ENCODE peak calls at places on chromosomes 1 and 21, in five cellular contexts. One of them, this sample, is unnamed.
A peak's percentile ranks its signal among the peaks of the same experiment; 100 is the strongest.

GRCh38 chr1:204171751-204172178 is 5.6 kb upstream of the REN start:
- ATAC-seq in WTC11: no peak
- ATAC-seq in psoas muscle: no peak
- ATAC-seq in activated B cell treated with CpG ODN at 0.5 μM for 24 hours: no peak
- ATAC-seq in PC-3: peak; percentile 91
- ATAC-seq in this sample: no peak

GRCh38 chr1:212433577-212434462 is 1.1 kb downstream of the NENF start:
- ATAC-seq in activated B cell treated with CpG ODN at 0.5 μM for 24 hours: no peak
- ATAC-seq in WTC11: no peak
- ATAC-seq in psoas muscle: peak; percentile 23
- ATAC-seq in PC-3: no peak
- ATAC-seq in this sample: no peak

GRCh38 chr1:151972533-151973270 is 21.0 kb downstream of the S100A10 start:
- ATAC-seq in PC-3: peak; percentile 76
- ATAC-seq in WTC11: peak; percentile 68
- ATAC-seq in activated B cell treated with CpG ODN at 0.5 μM for 24 hours: no peak
- ATAC-seq in psoas muscle: peak; percentile 54
- ATAC-seq in this sample: peak; percentile 82

GRCh38 chr1:46420533-46420915 is 26.4 kb downstream of the FAAH start:
- ATAC-seq in WTC11: no peak
- ATAC-seq in psoas muscle: no peak
- ATAC-seq in PC-3: no peak
- ATAC-seq in activated B cell treated with CpG ODN at 0.5 μM for 24 hours: no peak
- ATAC-seq in this sample: no peak

GRCh38 chr1:20480261-20481157 is 5.5 kb downstream of the CAMK2N1 start:
- ATAC-seq in activated B cell treated with CpG ODN at 0.5 μM for 24 hours: no peak
- ATAC-seq in WTC11: no peak
- ATAC-seq in psoas muscle: no peak
- ATAC-seq in PC-3: no peak
- ATAC-seq in this sample: no peak

GRCh38 chr1:54396280-54396903 is 9.8 kb downstream of the SSBP3 start:
- ATAC-seq in PC-3: no peak
- ATAC-seq in activated B cell treated with CpG ODN at 0.5 μM for 24 hours: no peak
- ATAC-seq in WTC11: no peak
- ATAC-seq in psoas muscle: peak; percentile 32
- ATAC-seq in this sample: no peak

GRCh38 chr21:31862078-31862477 is 10.7 kb upstream of the HUNK start:
- ATAC-seq in PC-3: no peak
- ATAC-seq in WTC11: no peak
- ATAC-seq in activated B cell treated with CpG ODN at 0.5 μM for 24 hours: no peak
- ATAC-seq in psoas muscle: no peak
- ATAC-seq in this sample: no peak

GRCh38 chr1:184836934-184837698 is 82.5 kb upstream of the EDEM3 start:
- ATAC-seq in PC-3: peak; percentile 57
- ATAC-seq in WTC11: no peak
- ATAC-seq in activated B cell treated with CpG ODN at 0.5 μM for 24 hours: no peak
- ATAC-seq in psoas muscle: peak; percentile 23
- ATAC-seq in this sample: no peak

GRCh38 chr1:1788646-1789431 is 10.6 kb upstream of the NADK start:
- ATAC-seq in PC-3: peak; percentile 53
- ATAC-seq in WTC11: peak; percentile 58
- ATAC-seq in psoas muscle: peak; percentile 44
- ATAC-seq in activated B cell treated with CpG ODN at 0.5 μM for 24 hours: no peak
- ATAC-seq in this sample: no peak

GRCh38 chr1:21851430-21852250 is 39.6 kb downstream of the LDLRAD2 start:
- ATAC-seq in psoas muscle: no peak
- ATAC-seq in WTC11: no peak
- ATAC-seq in PC-3: no peak
- ATAC-seq in activated B cell treated with CpG ODN at 0.5 μM for 24 hours: no peak
- ATAC-seq in this sample: no peak

GRCh38 chr1:1582970-1583666 is 8.5 kb upstream of the SSU72 start:
- ATAC-seq in activated B cell treated with CpG ODN at 0.5 μM for 24 hours: no peak
- ATAC-seq in PC-3: no peak
- ATAC-seq in WTC11: no peak
- ATAC-seq in psoas muscle: no peak
- ATAC-seq in this sample: no peak

GRCh38 chr1:198086051-198086745 is 70.6 kb upstream of the NEK7 start:
- ATAC-seq in WTC11: no peak
- ATAC-seq in activated B cell treated with CpG ODN at 0.5 μM for 24 hours: no peak
- ATAC-seq in PC-3: no peak
- ATAC-seq in psoas muscle: no peak
- ATAC-seq in this sample: no peak

GRCh38 chr1:3856923-3857790 is at the start of the genes CEP104 and DFFB:
- ATAC-seq in psoas muscle: peak; percentile 94
- ATAC-seq in PC-3: peak; percentile 91
- ATAC-seq in WTC11: peak; percentile 95
- ATAC-seq in activated B cell treated with CpG ODN at 0.5 μM for 24 hours: peak; percentile 97
- ATAC-seq in this sample: peak; percentile 95
- TF ChIP-seq CTCF in psoas muscle: peak; percentile 15
- TF ChIP-seq CTCF in PC-3: peak; percentile 62
- TF ChIP-seq CTCF in WTC11: no peak
- TF ChIP-seq CTCF in activated B cell treated with CpG ODN at 0.5 μM for 24 hours: no peak
- TF ChIP-seq CTCF in this sample: peak; percentile 44

DNA sequence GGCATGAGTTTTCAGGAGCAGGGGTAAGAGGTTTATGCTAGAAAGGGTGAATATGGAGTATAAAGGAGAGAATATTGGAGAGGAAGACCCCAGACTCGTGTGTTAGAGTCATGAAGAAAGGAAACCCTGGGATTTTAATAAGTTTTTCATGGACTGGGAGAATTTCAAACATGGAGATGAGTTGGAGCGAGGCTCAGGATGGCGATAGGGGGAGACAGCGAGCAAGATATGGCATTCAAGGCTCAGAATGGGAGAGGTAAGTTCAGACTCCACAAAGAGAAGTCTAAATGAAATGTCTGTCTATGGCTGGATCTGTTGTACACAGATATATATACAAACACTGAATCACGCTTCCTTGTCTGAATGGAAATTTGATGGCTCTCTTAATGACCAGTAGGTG is 92.5 kb downstream of the LRRC40 start:
- ATAC-seq in PC-3: no peak
- ATAC-seq in psoas muscle: no peak
- ATAC-seq in activated B cell treated with CpG ODN at 0.5 μM for 24 hours: no peak
- ATAC-seq in WTC11: peak; percentile 79
- ATAC-seq in this sample: no peak
- TF ChIP-seq CTCF in PC-3: peak; percentile 51
- TF ChIP-seq CTCF in psoas muscle: no peak
- TF ChIP-seq CTCF in activated B cell treated with CpG ODN at 0.5 μM for 24 hours: no peak
- TF ChIP-seq CTCF in WTC11: peak; percentile 35
- TF ChIP-seq CTCF in this sample: no peak

GRCh38 chr1:29706936-29707335 is 470.6 kb downstream of the PTPRU start:
- ATAC-seq in activated B cell treated with CpG ODN at 0.5 μM for 24 hours: peak; percentile 47
- ATAC-seq in psoas muscle: no peak
- ATAC-seq in WTC11: peak; percentile 99
- ATAC-seq in PC-3: peak; percentile 48
- ATAC-seq in this sample: no peak
- TF ChIP-seq CTCF in activated B cell treated with CpG ODN at 0.5 μM for 24 hours: no peak
- TF ChIP-seq CTCF in psoas muscle: no peak
- TF ChIP-seq CTCF in WTC11: peak; percentile 26
- TF ChIP-seq CTCF in PC-3: peak; percentile 67
- TF ChIP-seq CTCF in this sample: no peak

GRCh38 chr1:237041795-237042466 is at the start of gene RYR2:
- ATAC-seq in PC-3: no peak
- ATAC-seq in activated B cell treated with CpG ODN at 0.5 μM for 24 hours: no peak
- ATAC-seq in psoas muscle: no peak
- ATAC-seq in WTC11: peak; percentile 83
- ATAC-seq in this sample: peak; percentile 72
- TF ChIP-seq CTCF in PC-3: no peak
- TF ChIP-seq CTCF in activated B cell treated with CpG ODN at 0.5 μM for 24 hours: no peak
- TF ChIP-seq CTCF in psoas muscle: peak; percentile 10
- TF ChIP-seq CTCF in WTC11: no peak
- TF ChIP-seq CTCF in this sample: peak; percentile 94

This sample was measured in gastroesophageal sphincter.